ENCODE peak calls at places on chromosomes 4 and X, in nine cellular contexts. S, K, G, Z, B, M, F, U and V are unnamed samples.

GRCh38 chrX:1531106-1531890 is 5.7 kb downstream of the P2RY8 start:
- DNase-seq in U (no peak), Z (peak; percentile 32), S (no peak), B (no peak), G (no peak), K (no peak), M (no peak), F (no peak), V (no peak)

GRCh38 chr4:145808021-145808650 is 128.2 kb downstream of the C4orf51 start:
- DNase-seq in F (peak; percentile 9), Z (no peak), M (peak; percentile 79), K (no peak), B (peak; percentile 96), U (peak; percentile 97), S (no peak), G (peak; percentile 46), V (peak; percentile 97)

GRCh38 chr4:114598191-114599121 is at the start of gene UGT8:
- DNase-seq in Z (peak; percentile 85), K (peak; percentile 66), U (peak; percentile 44), S (peak; percentile 80), G (peak; percentile 11), M (no peak), B (peak; percentile 16), F (peak; percentile 8), V (peak; percentile 8)

GRCh38 chr4:110071466-110071865 is 126.9 kb downstream of the ELOVL6 start:
- DNase-seq in G (no peak), F (no peak), K (no peak), M (no peak), U (no peak), B (no peak), Z (peak; percentile 70), S (peak; percentile 77), V (no peak)

GRCh38 chr4:145507636-145508035 is 26.0 kb downstream of the SMAD1 start:
- DNase-seq in U (peak; percentile 12), Z (no peak), K (no peak), F (no peak), M (no peak), S (no peak), G (no peak), B (peak; percentile 30), V (peak; percentile 69)

GRCh38 chrX:74420194-74421035 is 878 bp upstream of the SLC16A2 start:
- DNase-seq in F (peak; percentile 21), B (peak; percentile 58), U (peak; percentile 78), Z (peak; percentile 79), S (peak; percentile 83), G (peak; percentile 72), K (peak; percentile 54), M (peak; percentile 19), V (peak; percentile 58)

GRCh38 chrX:15915959-15916703 is 61.5 kb upstream of the AP1S2 start:
- DNase-seq in B (peak; percentile 32), M (no peak), U (no peak), Z (no peak), F (peak; percentile 60), G (no peak), S (no peak), K (no peak), V (peak; percentile 18)

GRCh38 chr4:123856689-123857545 is 460.3 kb downstream of the SPRY1 start:
- DNase-seq in Z (no peak), S (no peak), G (no peak), F (peak; percentile 2), U (peak; percentile 48), K (no peak), B (peak; percentile 51), M (no peak), V (peak; percentile 65)

GRCh38 chrX:153801646-153802045 is 7.2 kb downstream of the SSR4 start:
- DNase-seq in Z (no peak), M (no peak), S (no peak), U (peak; percentile 7), K (no peak), F (no peak), G (no peak), B (no peak), V (no peak)

GRCh38 chrX:107117993-107118321 is 665 bp downstream of the RBM41 start:
- DNase-seq in B (no peak), S (no peak), M (no peak), K (no peak), F (peak; percentile 54), G (no peak), U (no peak), Z (no peak), V (peak; percentile 1)

GRCh38 chrX:56817179-56817578 is 88.1 kb downstream of the NBDY start:
- DNase-seq in G (no peak), F (no peak), S (no peak), M (no peak), K (no peak), U (no peak), Z (no peak), B (no peak), V (no peak)

GRCh38 chr4:114400531-114400930 is 198.1 kb upstream of the UGT8 start:
- DNase-seq in K (no peak), G (no peak), F (no peak), U (peak; percentile 39), M (no peak), Z (no peak), B (peak; percentile 5), S (no peak), V (no peak)

GRCh38 chrX:39039890-39040289 is 238.6 kb downstream of the MID1IP1 start:
- DNase-seq in K (no peak), S (no peak), M (no peak), G (no peak), U (no peak), B (no peak), Z (no peak), F (no peak), V (no peak)

DNA sequence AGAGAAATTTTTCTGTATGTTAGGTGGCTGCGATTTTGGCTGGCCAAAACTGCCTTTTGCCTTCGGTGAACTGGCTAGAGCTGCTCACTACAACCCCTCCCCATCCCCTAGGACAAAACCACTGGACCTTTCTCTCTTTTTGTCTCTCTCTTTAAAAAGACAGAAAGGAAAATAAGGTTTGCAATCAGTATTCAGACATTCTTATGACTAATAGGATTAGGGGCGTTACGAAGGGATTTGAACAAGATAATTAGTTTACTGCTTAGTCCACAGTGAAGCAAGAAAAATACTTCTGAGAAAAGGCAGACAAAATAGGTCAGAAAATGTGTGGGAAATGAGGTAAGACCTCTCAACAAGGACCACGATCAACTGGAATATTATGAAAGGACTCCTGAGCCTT is 180.4 kb downstream of the SLIT2 start:
- DNase-seq in S (no peak), K (no peak), B (no peak), M (no peak), G (no peak), F (no peak), Z (no peak), U (peak; percentile 72), V (peak; percentile 58)
- H3K4me3 ChIP-seq in S (no peak overlapping the region), K (no peak overlapping the region), B (no peak overlapping the region), M (no peak overlapping the region), G (no peak overlapping the region), F (no peak overlapping the region), Z (no peak overlapping the region), U (peak overlapping the region; percentile 40), V (no peak overlapping the region)

DNA sequence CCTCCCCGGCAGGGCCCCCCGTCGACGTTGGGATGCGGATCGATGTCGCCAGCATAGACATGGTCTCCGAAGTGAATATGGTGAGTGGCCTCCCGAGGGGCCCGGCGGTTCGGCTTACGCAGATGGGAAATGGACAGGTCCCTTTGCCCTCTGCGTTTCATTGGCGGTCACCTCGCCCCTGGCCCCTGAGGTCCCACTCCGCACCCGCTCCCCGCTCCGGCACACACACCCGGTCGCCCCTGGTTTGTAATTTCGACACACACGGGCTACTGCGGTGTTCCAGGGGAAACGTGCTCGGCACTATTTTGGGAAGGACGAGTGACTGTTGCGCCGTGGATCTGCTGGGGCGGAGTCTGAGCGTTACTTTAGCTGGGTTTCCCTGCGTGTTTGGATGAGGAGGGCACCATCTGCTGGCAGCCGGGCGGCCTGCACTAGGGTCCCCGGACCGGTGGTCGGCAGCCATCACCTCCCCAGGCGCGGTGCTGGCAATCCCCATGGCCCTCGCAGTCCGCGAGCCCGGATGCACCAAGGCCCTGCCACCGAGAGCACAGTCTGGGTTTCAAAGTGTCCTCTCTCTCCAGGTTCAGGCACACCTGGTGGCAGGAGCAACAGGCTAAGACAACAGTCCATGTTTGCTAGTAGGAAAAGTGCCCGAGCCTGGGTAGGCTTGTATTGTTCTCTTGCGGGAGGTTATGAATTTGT is 1.2 kb downstream of the GABRB1 start:
- DNase-seq in Z (peak; percentile 75), G (peak; percentile 70), U (peak; percentile 39), F (peak; percentile 60), B (peak; percentile 51), M (peak; percentile 40), S (peak; percentile 52), K (peak; percentile 83), V (peak; percentile 54)
- H3K4me3 ChIP-seq in Z (peak overlapping the region; percentile 43), G (peak overlapping the region; percentile 54), U (peak overlapping the region; percentile 48), F (no peak overlapping the region), B (peak overlapping the region; percentile 62), M (peak overlapping the region; percentile 63), S (no peak overlapping the region), K (peak overlapping the region; percentile 68), V (peak overlapping the region; percentile 42)

DNA sequence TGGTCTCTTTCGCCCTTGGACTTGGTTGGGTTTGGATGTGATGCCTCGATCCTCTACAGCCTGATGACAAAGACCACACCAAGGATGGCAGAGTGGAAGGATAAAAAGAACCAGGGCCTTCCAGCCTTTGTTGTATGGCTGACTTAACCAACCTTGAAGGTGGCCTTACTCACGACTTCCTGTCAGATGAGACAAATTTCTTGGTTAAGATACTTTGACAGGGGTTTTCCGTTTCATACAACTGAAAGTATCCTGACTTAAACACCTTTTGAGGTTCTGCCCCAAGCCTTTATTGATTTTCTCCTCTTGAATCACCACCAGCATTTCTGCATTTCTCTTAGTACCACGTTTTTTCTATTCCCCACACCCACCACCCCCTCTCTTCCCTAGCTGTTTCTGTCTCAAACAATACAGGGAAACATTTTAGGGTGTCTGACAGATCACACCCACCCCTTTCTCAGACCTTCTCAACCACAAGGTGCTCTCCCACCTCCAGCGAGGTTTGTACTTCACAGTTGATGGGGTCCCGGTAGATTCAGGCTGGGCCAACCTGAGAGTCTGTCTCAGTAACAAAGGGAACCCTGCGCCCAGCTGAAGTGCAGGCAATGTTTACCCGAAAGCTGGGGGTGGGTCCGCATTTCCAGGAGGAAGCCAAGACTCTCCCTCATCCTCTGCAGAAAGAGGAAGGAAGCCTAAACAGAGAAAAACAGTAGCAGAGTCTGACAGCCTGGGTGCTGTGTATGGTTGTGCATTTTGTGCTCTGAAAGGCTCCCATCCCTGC is 5.0 kb upstream of the TSPAN5 start:
- DNase-seq in F (peak; percentile 21), S (no peak), G (no peak), U (no peak), B (no peak), M (no peak), Z (no peak), K (no peak), V (no peak)
- H3K4me3 ChIP-seq in F (no peak overlapping the region), S (no peak overlapping the region), G (no peak overlapping the region), U (no peak overlapping the region), B (no peak overlapping the region), M (no peak overlapping the region), Z (no peak overlapping the region), K (no peak overlapping the region), V (no peak overlapping the region)

DNA sequence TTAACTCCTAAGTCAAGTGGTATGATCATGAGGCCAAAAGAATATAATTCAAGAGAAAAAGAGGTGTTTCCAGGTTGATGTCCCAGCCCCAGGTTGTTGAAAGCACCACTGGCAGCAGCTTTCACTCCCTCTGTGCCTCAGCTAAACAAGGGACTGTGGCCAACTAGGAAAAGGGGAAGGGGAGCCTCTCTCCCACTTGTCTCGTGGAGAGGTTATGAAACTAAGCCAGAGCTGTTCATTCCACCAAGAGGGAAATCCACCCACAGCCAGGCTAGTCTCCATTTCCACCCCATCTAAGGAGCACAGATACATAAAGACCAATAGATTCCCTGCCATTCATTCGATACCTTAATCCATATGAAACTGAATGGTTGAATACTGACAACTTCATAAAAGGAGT is 8.1 kb downstream of the ANXA5 start:
- DNase-seq in F (peak; percentile 11), S (no peak), M (no peak), K (no peak), Z (no peak), B (no peak), U (no peak), G (no peak), V (no peak)
- H3K4me3 ChIP-seq in F (no peak overlapping the region), S (no peak overlapping the region), M (no peak overlapping the region), K (no peak overlapping the region), Z (no peak overlapping the region), B (no peak overlapping the region), U (peak overlapping the region; percentile 61), G (no peak overlapping the region), V (no peak overlapping the region)